ENCODE peak calls at places on chromosomes 16 and 17, in ten cellular contexts. T is kidney; W is uterus; A is lung; E is CD8-positive, alpha-beta T cell; O is cardiac muscle cell; C is coronary artery; Q is heart right ventricle; B is neuronal stem cell; Y is HCT116. P is an unnamed sample.

GRCh38 chr16:50469744-50470301 is 78.4 kb upstream of the NKD1 start:
- DNase-seq in C (no peak), O (no peak), Y (no peak), A (no peak), E (no peak), W (no peak), T (no peak), B (no peak), Q (no peak), P (no peak)

GRCh38 chr16:48740964-48741363 is 131.0 kb upstream of the N4BP1 start:
- DNase-seq in Q (no peak), A (no peak), B (no peak), T (no peak), E (no peak), W (no peak), C (no peak), O (no peak), Y (no peak), P (no peak)

GRCh38 chr17:82932146-82933005 is 92.6 kb upstream of the ZNF750 start:
- DNase-seq in A (no peak), E (no peak), O (peak; percentile 36), W (peak; percentile 9), T (peak; percentile 45), Y (no peak), Q (no peak), B (no peak), C (peak; percentile 35), P (no peak)

GRCh38 chr17:67111808-67112207 is 67.5 kb downstream of the CACNG1 start:
- DNase-seq in T (no peak), Y (no peak), W (no peak), B (no peak), E (no peak), A (no peak), C (no peak), Q (no peak), O (no peak), P (no peak)

GRCh38 chr17:71869293-71869692 is 251.5 kb upstream of the SOX9 start:
- DNase-seq in A (no peak), E (no peak), C (no peak), Y (no peak), O (no peak), W (no peak), B (no peak), T (no peak), Q (no peak), P (no peak)

GRCh38 chr17:42673885-42674754 is 2.7 kb downstream of the PLEKHH3 start:
- DNase-seq in Q (peak; percentile 81), C (no peak), B (no peak), E (no peak), W (peak; percentile 87), Y (no peak), A (peak; percentile 66), O (peak; percentile 89), T (peak; percentile 92), P (no peak)

GRCh38 chr16:86681440-86681838 is 103.1 kb downstream of the FOXL1 start:
- DNase-seq in A (no peak), W (peak; percentile 33), C (peak; percentile 84), T (peak; percentile 90), Q (peak; percentile 39), O (peak; percentile 53), E (no peak), Y (no peak), B (no peak), P (no peak)

GRCh38 chr17:57424777-57425188 is 168.5 kb downstream of the MSI2 start:
- DNase-seq in T (no peak), Q (no peak), B (no peak), Y (peak; percentile 85), C (no peak), W (no peak), E (no peak), A (no peak), O (peak; percentile 41), P (no peak)

GRCh38 chr16:3698941-3699340 is 18.4 kb downstream of the TRAP1 start:
- DNase-seq in T (no peak), O (peak; percentile 8), Y (no peak), E (no peak), W (no peak), A (no peak), Q (no peak), B (no peak), C (no peak), P (no peak)

GRCh38 chr16:63998-64913 is 8.2 kb downstream of the RHBDF1 start:
- DNase-seq in O (no peak), Y (no peak), W (no peak), T (peak; percentile 64), E (no peak), Q (no peak), A (no peak), B (no peak), C (no peak), P (no peak)

GRCh38 chr16:79629003-79629402 is 28.5 kb upstream of the MAF start:
- DNase-seq in W (no peak), O (no peak), A (no peak), C (no peak), Y (no peak), Q (no peak), T (no peak), E (no peak), B (no peak), P (no peak)

GRCh38 chr16:68370221-68370920 is 59.6 kb downstream of the PRMT7 start:
- DNase-seq in A (no peak), C (no peak), Y (no peak), Q (no peak), E (no peak), W (no peak), O (no peak), T (peak; percentile 74), B (no peak), P (no peak)

GRCh38 chr16:89502319-89502843 is 5.8 kb upstream of the SPG7 start:
- DNase-seq in A (peak; percentile 77), B (no peak), Y (peak; percentile 63), T (peak; percentile 82), W (no peak), Q (no peak), E (no peak), C (no peak), O (peak; percentile 41), P (peak; percentile 72)

GRCh38 chr17:55420776-55421178 is 858 bp downstream of the MMD start:
- DNase-seq in E (peak; percentile 7), W (peak; percentile 36), A (peak; percentile 30), B (peak; percentile 32), O (peak; percentile 49), C (peak; percentile 80), Y (no peak), T (peak; percentile 83), Q (peak; percentile 62), P (no peak)

DNA sequence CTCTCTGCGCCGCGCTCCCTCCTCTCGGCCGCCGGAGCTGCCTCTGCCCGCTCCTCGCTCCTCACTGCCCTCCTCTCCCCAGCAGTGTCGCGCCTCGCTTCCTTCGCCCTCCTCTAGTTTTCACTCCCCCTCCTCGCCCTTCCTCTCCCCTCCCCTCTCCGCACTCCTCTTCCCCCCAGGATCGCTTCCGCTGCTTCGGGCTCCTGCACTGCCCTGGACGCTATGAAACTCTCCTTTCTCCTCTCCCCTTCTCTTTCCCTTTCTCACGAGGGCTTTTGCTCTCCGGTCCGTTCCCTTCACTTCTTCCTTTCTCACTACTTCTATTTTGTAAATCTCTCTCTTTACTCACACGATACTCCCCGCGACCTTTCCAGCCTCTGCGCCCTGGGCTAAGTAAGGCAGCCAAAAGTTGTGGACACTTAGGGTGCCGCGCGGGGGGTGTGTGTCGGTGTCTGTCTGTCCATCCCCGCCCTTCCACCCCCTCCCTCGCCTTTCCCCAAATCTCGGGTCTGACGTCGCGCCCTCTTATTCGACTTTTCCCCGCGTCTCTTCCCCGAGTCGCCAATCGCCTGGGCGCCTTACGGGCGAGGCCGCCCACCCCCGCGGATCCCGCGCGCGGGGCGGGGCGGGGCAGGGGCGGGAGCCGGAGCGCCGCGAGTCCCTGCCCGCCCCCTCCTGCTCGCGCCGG is at the start of gene IRX3:
- DNase-seq in B (peak; percentile 87), E (no peak), A (peak; percentile 91), W (peak; percentile 49), C (peak; percentile 88), T (peak; percentile 96), Y (peak; percentile 66), Q (peak; percentile 89), O (peak; percentile 91), P (peak; percentile 67)
- H3K27ac ChIP-seq in B (peak within 1 kb of the TSS; percentile 92), E (no peak within 1 kb of the TSS), A (peak within 1 kb of the TSS; percentile 95), W (peak within 1 kb of the TSS; percentile 39), C (peak within 1 kb of the TSS; percentile 80), T (peak within 1 kb of the TSS; percentile 81), Y (peak within 1 kb of the TSS; percentile 60), Q (peak within 1 kb of the TSS; percentile 92), O (peak within 1 kb of the TSS; percentile 99), P (peak within 1 kb of the TSS; percentile 77)

GRCh38 chr17:74024871-74025531 is 178.5 kb upstream of the RPL38 start:
- DNase-seq in Y (no peak), E (no peak), C (no peak), Q (no peak), B (peak; percentile 69), T (no peak), A (no peak), O (no peak), W (no peak), P (no peak)
- H3K27ac ChIP-seq in Y (no peak overlapping the region), E (no peak overlapping the region), C (no peak overlapping the region), Q (no peak overlapping the region), B (peak overlapping the region; percentile 73), T (no peak overlapping the region), A (no peak overlapping the region), O (peak overlapping the region; percentile 75), W (no peak overlapping the region), P (no peak overlapping the region)

GRCh38 chr16:11612110-11612981 is 25.6 kb upstream of the LITAF start:
- DNase-seq in Y (peak; percentile 61), A (peak; percentile 87), E (no peak), T (peak; percentile 94), W (no peak), Q (no peak), O (no peak), B (no peak), C (no peak), P (peak; percentile 39)
- H3K27ac ChIP-seq in Y (peak overlapping the region; percentile 24), A (no peak overlapping the region), E (no peak overlapping the region), T (peak overlapping the region; percentile 95), W (no peak overlapping the region), Q (no peak overlapping the region), O (no peak overlapping the region), B (no peak overlapping the region), C (no peak overlapping the region), P (peak overlapping the region; percentile 81)

GRCh38 chr17:74402070-74402469 is 29.8 kb upstream of the GPRC5C start:
- DNase-seq in C (no peak), E (no peak), W (no peak), B (no peak), T (no peak), Q (no peak), Y (no peak), O (no peak), A (no peak), P (no peak)

GRCh38 chr17:74404802-74405201 is 27.1 kb upstream of the GPRC5C start:
- DNase-seq in B (no peak), E (no peak), T (no peak), Q (no peak), C (no peak), O (no peak), W (no peak), A (no peak), Y (no peak), P (no peak)

GRCh38 chr17:74407384-74407783 is 24.5 kb upstream of the GPRC5C start:
- DNase-seq in A (no peak), W (no peak), E (no peak), C (no peak), Q (no peak), Y (no peak), T (no peak), O (no peak), B (no peak), P (no peak)

GRCh38 chr17:74404218-74404617 is 27.7 kb upstream of the GPRC5C start:
- DNase-seq in O (no peak), E (no peak), Y (no peak), B (no peak), W (no peak), A (no peak), Q (no peak), T (no peak), C (no peak), P (no peak)

GRCh38 chr17:74403512-74404137 is 28.3 kb upstream of the GPRC5C start:
- DNase-seq in B (no peak), W (no peak), A (no peak), Y (no peak), T (no peak), O (no peak), Q (no peak), E (no peak), C (no peak), P (no peak)
- H3K27ac ChIP-seq in B (no peak overlapping the region), W (no peak overlapping the region), A (no peak overlapping the region), Y (no peak overlapping the region), T (no peak overlapping the region), O (no peak overlapping the region), Q (no peak overlapping the region), E (no peak overlapping the region), C (no peak overlapping the region), P (no peak overlapping the region)

P was measured in epithelial cell of prostate.